ENCODE peak calls at places on chromosomes 2 and 18, in five cellular contexts. One of them, this sample, is unnamed.
A peak's percentile ranks its signal among the peaks of the same experiment; 100 is the strongest.

GRCh38 chr18:27413495-27414401 is 228.6 kb upstream of the CHST9 start:
- DNase-seq in H7: no peak
- DNase-seq in Right ventricle myocardium inferior: no peak
- DNase-seq in fibroblast of the aortic adventitia: peak; percentile 75
- DNase-seq in NCI-H2081: no peak
- DNase-seq in this sample: peak; percentile 99

GRCh38 chr2:42128731-42129486 is 40.2 kb upstream of the EML4 start:
- DNase-seq in H7: no peak
- DNase-seq in NCI-H2081: no peak
- DNase-seq in fibroblast of the aortic adventitia: peak; percentile 37
- DNase-seq in Right ventricle myocardium inferior: no peak
- DNase-seq in this sample: peak; percentile 72

GRCh38 chr2:70012887-70013286 is 51.5 kb upstream of the ASPRV1 start:
- DNase-seq in Right ventricle myocardium inferior: no peak
- DNase-seq in H7: no peak
- DNase-seq in NCI-H2081: no peak
- DNase-seq in fibroblast of the aortic adventitia: no peak
- DNase-seq in this sample: no peak

GRCh38 chr2:180876506-180876905 is 103.9 kb upstream of the UBE2E3 start:
- DNase-seq in fibroblast of the aortic adventitia: peak; percentile 33
- DNase-seq in H7: no peak
- DNase-seq in Right ventricle myocardium inferior: no peak
- DNase-seq in NCI-H2081: no peak
- DNase-seq in this sample: no peak

GRCh38 chr2:153386481-153386891 is 92.1 kb downstream of the RPRM start:
- DNase-seq in H7: no peak
- DNase-seq in fibroblast of the aortic adventitia: no peak
- DNase-seq in NCI-H2081: no peak
- DNase-seq in Right ventricle myocardium inferior: no peak
- DNase-seq in this sample: peak; percentile 79

GRCh38 chr2:98476192-98476868 is 31.7 kb downstream of the INPP4A start:
- DNase-seq in Right ventricle myocardium inferior: no peak
- DNase-seq in H7: peak; percentile 55
- DNase-seq in fibroblast of the aortic adventitia: no peak
- DNase-seq in NCI-H2081: peak; percentile 52
- DNase-seq in this sample: peak; percentile 60

GRCh38 chr2:217277646-217278048 is 417.8 kb upstream of the TNP1 start:
- DNase-seq in Right ventricle myocardium inferior: no peak
- DNase-seq in H7: no peak
- DNase-seq in fibroblast of the aortic adventitia: peak; percentile 97
- DNase-seq in NCI-H2081: no peak
- DNase-seq in this sample: peak; percentile 54

GRCh38 chr2:233442028-233442310 is 87.7 kb downstream of the DGKD start:
- DNase-seq in NCI-H2081: no peak
- DNase-seq in Right ventricle myocardium inferior: no peak
- DNase-seq in H7: no peak
- DNase-seq in fibroblast of the aortic adventitia: no peak
- DNase-seq in this sample: no peak

GRCh38 chr18:37402735-37403099 is 162.9 kb downstream of the CELF4 start:
- DNase-seq in Right ventricle myocardium inferior: no peak
- DNase-seq in fibroblast of the aortic adventitia: no peak
- DNase-seq in H7: no peak
- DNase-seq in NCI-H2081: no peak
- DNase-seq in this sample: no peak

GRCh38 chr2:152925540-152926448 is 207.4 kb downstream of the ARL6IP6 start:
- DNase-seq in fibroblast of the aortic adventitia: peak; percentile 37
- DNase-seq in Right ventricle myocardium inferior: no peak
- DNase-seq in H7: peak; percentile 16
- DNase-seq in NCI-H2081: peak; percentile 81
- DNase-seq in this sample: peak; percentile 43

GRCh38 chr18:45328762-45329161 is 286.5 kb upstream of the SLC14A2 start:
- DNase-seq in NCI-H2081: no peak
- DNase-seq in Right ventricle myocardium inferior: no peak
- DNase-seq in H7: no peak
- DNase-seq in fibroblast of the aortic adventitia: peak; percentile 73
- DNase-seq in this sample: no peak

GRCh38 chr2:224584111-224584764 is 925 bp downstream of the CUL3 start:
- DNase-seq in H7: peak; percentile 30
- DNase-seq in Right ventricle myocardium inferior: peak; percentile 77
- DNase-seq in NCI-H2081: no peak
- DNase-seq in fibroblast of the aortic adventitia: peak; percentile 41
- DNase-seq in this sample: no peak

GRCh38 chr2:72713857-72714256 is 112.0 kb downstream of the EXOC6B start:
- DNase-seq in Right ventricle myocardium inferior: no peak
- DNase-seq in H7: no peak
- DNase-seq in fibroblast of the aortic adventitia: no peak
- DNase-seq in NCI-H2081: no peak
- DNase-seq in this sample: no peak

GRCh38 chr18:68948622-68949021 is 150.7 kb downstream of the CCDC102B start:
- DNase-seq in Right ventricle myocardium inferior: no peak
- DNase-seq in NCI-H2081: no peak
- DNase-seq in H7: no peak
- DNase-seq in fibroblast of the aortic adventitia: no peak
- DNase-seq in this sample: peak; percentile 80

GRCh38 chr18:63148449-63149199 is 170.9 kb downstream of the BCL2 start:
- DNase-seq in NCI-H2081: no peak
- DNase-seq in fibroblast of the aortic adventitia: peak; percentile 88
- DNase-seq in Right ventricle myocardium inferior: no peak
- DNase-seq in H7: no peak
- DNase-seq in this sample: peak; percentile 65

GRCh38 chr2:30161929-30162328 is 15.1 kb downstream of the YPEL5 start:
- DNase-seq in H7: no peak
- DNase-seq in NCI-H2081: no peak
- DNase-seq in fibroblast of the aortic adventitia: no peak
- DNase-seq in Right ventricle myocardium inferior: no peak
- DNase-seq in this sample: no peak

GRCh38 chr2:28413896-28414290 is 21.2 kb downstream of the FOSL2 start:
- DNase-seq in NCI-H2081: no peak
- DNase-seq in H7: peak; percentile 72
- DNase-seq in fibroblast of the aortic adventitia: no peak
- DNase-seq in Right ventricle myocardium inferior: no peak
- DNase-seq in this sample: no peak

GRCh38 chr2:48600917-48601316 is 16.7 kb upstream of the GTF2A1L start:
- DNase-seq in NCI-H2081: no peak
- DNase-seq in fibroblast of the aortic adventitia: peak; percentile 59
- DNase-seq in H7: no peak
- DNase-seq in Right ventricle myocardium inferior: no peak
- DNase-seq in this sample: no peak

GRCh38 chr2:221444106-221444505 is 128.0 kb downstream of the EPHA4 start:
- DNase-seq in H7: no peak
- DNase-seq in Right ventricle myocardium inferior: no peak
- DNase-seq in NCI-H2081: no peak
- DNase-seq in fibroblast of the aortic adventitia: peak; percentile 85
- DNase-seq in this sample: no peak

GRCh38 chr2:204453730-204454167 is 91.5 kb upstream of the PARD3B start:
- DNase-seq in Right ventricle myocardium inferior: peak; percentile 66
- DNase-seq in H7: peak; percentile 21
- DNase-seq in fibroblast of the aortic adventitia: peak; percentile 23
- DNase-seq in NCI-H2081: no peak
- DNase-seq in this sample: peak; percentile 88

GRCh38 chr2:86507600-86507999 is 55.6 kb downstream of the CHMP3 start:
- DNase-seq in Right ventricle myocardium inferior: no peak
- DNase-seq in fibroblast of the aortic adventitia: no peak
- DNase-seq in NCI-H2081: no peak
- DNase-seq in H7: no peak
- DNase-seq in this sample: no peak

GRCh38 chr2:176527141-176527901 is 258.1 kb downstream of the MTX2 start:
- DNase-seq in Right ventricle myocardium inferior: no peak
- DNase-seq in NCI-H2081: no peak
- DNase-seq in fibroblast of the aortic adventitia: peak; percentile 43
- DNase-seq in H7: no peak
- DNase-seq in this sample: peak; percentile 65

GRCh38 chr2:172429351-172429968 is 2.1 kb downstream of the ITGA6 start:
- DNase-seq in NCI-H2081: no peak
- DNase-seq in Right ventricle myocardium inferior: no peak
- DNase-seq in fibroblast of the aortic adventitia: peak; percentile 37
- DNase-seq in H7: no peak
- DNase-seq in this sample: peak; percentile 60

GRCh38 chr2:34849827-34850226 is 1250.7 kb upstream of the FAM98A start:
- DNase-seq in fibroblast of the aortic adventitia: no peak
- DNase-seq in H7: no peak
- DNase-seq in Right ventricle myocardium inferior: no peak
- DNase-seq in NCI-H2081: no peak
- DNase-seq in this sample: peak; percentile 22